ENCODE peak calls at places on chromosome 15, in four cellular contexts. P is HEK293T, L is HepG2, M is GM12878. B is an unnamed sample.

GRCh38 chr15:76996526-76997401 is 1.8 kb downstream of the PSTPIP1 start:
- DNase-seq in P (no peak), L (no peak), M (no peak), B (no peak)

GRCh38 chr15:97968380-97968779 is 7.9 kb downstream of the ARRDC4 start:
- DNase-seq in P (no peak), L (no peak), M (no peak), B (no peak)

GRCh38 chr15:51796777-51797474 is 32.5 kb upstream of the TMOD3 start:
- DNase-seq in P (no peak), L (peak; percentile 52), M (no peak), B (no peak)

GRCh38 chr15:68638953-68639500 is 60.2 kb downstream of the CORO2B start:
- DNase-seq in P (no peak), L (no peak), M (no peak), B (no peak)

GRCh38 chr15:36777941-36778340 is 198.5 kb downstream of the CDIN1 start:
- DNase-seq in P (no peak), L (no peak), M (no peak), B (no peak)

GRCh38 chr15:43518073-43518761 is 809 bp downstream of the MAP1A start:
- DNase-seq in P (no peak), L (no peak), M (no peak), B (peak; percentile 80)

GRCh38 chr15:73704869-73705645 is 20.9 kb downstream of the CD276 start:
- DNase-seq in P (peak; percentile 76), L (peak; percentile 47), M (no peak), B (peak; percentile 81)

GRCh38 chr15:88061452-88061851 is 195.1 kb downstream of the NTRK3 start:
- DNase-seq in P (no peak), L (no peak), M (no peak), B (no peak)

GRCh38 chr15:29088666-29089065 is 181.0 kb downstream of the NSMCE3 start:
- DNase-seq in P (no peak), L (no peak), M (no peak), B (no peak)
- TF ChIP-seq TARDBP in P (no peak), L (no peak), M (no peak), B (no peak)

DNA sequence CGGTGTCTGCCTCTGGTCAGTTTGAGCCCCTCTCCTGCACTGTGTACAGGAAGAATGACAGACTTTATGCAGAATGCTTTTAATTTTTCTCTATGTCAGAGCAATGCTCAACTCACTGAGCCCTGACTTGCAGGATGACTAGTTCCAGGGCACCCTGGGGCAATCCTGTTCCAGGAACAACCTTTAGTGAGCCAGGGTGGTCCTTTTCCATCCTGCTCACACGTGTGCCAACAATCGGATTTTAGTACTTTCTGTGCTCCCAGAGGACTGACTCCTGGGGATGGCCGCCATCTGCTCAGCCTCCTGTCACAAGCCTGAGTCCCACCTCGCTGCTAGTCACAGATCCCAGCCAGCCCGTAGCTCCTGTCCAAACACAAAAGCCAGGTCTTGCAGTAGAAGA is 48.2 kb upstream of the ALDH1A3 start:
- DNase-seq in P (no peak), L (no peak), M (no peak), B (no peak)
- TF ChIP-seq TARDBP in P (no peak), L (no peak), M (no peak), B (no peak)

DNA sequence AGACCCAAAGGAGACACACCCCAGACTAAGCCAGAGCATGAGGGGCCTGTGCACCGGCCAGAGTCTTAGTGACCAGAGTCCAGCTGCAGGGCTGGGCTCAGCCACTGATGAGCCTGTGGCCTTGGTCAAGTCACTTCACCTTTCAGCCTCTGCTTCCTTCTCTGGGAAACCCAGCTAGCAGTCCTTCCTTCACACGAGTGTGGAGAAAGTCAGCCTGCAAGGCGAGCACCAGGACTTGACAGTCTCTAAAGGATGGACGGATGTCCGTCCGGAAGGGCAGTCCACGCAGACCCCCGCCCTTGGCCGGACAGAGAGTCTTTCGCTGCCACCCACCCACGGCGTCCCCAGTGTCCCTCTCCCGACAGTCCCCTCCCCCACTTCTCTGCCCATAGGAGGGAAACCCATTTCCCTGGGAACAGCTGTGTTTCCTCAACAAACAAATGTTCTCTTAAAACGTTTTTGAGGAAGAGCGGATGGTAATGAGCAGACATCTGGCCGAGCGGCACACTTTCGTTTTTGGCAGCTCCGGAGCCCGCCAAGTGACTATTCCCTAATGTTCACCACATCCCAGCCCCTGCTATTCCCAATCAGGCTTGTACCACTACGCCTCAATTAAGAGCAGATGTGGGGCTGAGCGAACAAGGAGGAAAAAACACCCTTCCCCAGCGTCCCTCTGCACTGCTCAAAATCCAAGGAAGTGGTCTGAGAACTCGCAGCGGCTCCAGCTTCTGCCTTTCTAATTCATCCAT is 129.1 kb upstream of the SMAD3 start:
- DNase-seq in P (no peak), L (no peak), M (no peak), B (no peak)
- TF ChIP-seq TARDBP in P (no peak), L (no peak), M (no peak), B (no peak)

DNA sequence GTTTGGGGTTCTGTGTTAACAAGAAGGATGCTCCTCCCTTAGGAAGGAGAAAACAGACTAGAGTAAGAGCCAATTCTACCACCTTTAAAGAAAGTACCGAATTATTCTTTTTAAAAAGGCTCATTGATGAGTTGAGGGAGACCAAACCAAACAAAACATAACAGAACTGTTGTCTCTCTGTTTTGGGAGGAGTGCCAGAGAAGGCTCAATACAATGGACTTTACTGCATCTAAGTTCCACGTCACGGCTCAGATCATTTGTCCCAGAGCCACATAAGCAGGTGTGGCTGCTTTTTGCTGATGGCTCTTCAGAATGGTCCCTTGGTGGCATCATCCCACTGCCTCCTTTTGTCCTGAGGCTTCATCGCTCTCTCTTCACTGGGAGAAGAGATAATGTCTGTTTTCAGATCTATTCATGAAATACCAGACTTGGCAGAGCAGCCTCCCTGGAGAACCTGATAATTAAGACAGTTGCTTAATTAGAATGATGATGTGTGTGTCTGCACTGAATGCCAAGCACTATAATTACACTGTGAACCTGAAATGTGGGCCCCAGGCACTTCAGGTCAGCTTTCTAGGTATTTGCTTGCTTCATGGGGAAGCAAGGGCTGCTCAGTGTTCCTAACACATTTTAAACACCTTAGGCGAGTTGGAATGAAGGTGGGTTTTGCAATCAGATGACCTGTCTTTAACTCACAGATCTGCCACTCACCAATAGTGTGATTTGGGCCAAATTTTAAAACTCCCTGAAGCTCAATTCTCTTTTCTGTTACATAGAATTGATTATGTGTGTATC is 335.2 kb upstream of the MCTP2 start:
- DNase-seq in P (no peak), L (no peak), M (no peak), B (no peak)
- TF ChIP-seq TARDBP in P (no peak), L (no peak), M (no peak), B (no peak)

GRCh38 chr15:94580186-94580585 is 348.8 kb downstream of the MCTP2 start:
- DNase-seq in P (no peak), L (no peak), M (no peak), B (no peak)

GRCh38 chr15:94579261-94579660 is 347.9 kb downstream of the MCTP2 start:
- DNase-seq in P (no peak), L (no peak), M (no peak), B (no peak)

GRCh38 chr15:94582368-94582767 is 351.0 kb downstream of the MCTP2 start:
- DNase-seq in P (peak; percentile 53), L (peak; percentile 7), M (peak; percentile 9), B (peak; percentile 15)

GRCh38 chr15:94576889-94577533 is 345.6 kb downstream of the MCTP2 start:
- DNase-seq in P (peak; percentile 54), L (peak; percentile 20), M (no peak), B (peak; percentile 46)
- TF ChIP-seq TARDBP in P (no peak), L (no peak), M (no peak), B (no peak)